ENCODE peak calls at places on chromosomes 6 and 20, in five cellular contexts. G is non-pigmented ciliary epithelial cell, J is GM19239, F is AG08396, P is natural killer cell. E is an unnamed sample.

GRCh38 chr20:10075606-10076005 is 40.8 kb downstream of the ANKEF1 start:
- DNase-seq in G (no peak), J (no peak), F (no peak), P (no peak), E (no peak)

GRCh38 chr6:135832186-135832585 is 19.3 kb upstream of the PDE7B start:
- DNase-seq in G (no peak), J (no peak), F (no peak), P (no peak), E (no peak)

GRCh38 chr6:44943541-44943940 is 384.6 kb upstream of the RUNX2 start:
- DNase-seq in G (no peak), J (no peak), F (no peak), P (no peak), E (no peak)

GRCh38 chr20:9062066-9062465 is 6.8 kb upstream of the PLCB4 start:
- DNase-seq in G (no peak), J (no peak), F (no peak), P (no peak), E (no peak)

GRCh38 chr20:63848003-63848911 is 13.0 kb upstream of the ABHD16B start:
- DNase-seq in G (no peak), J (no peak), F (no peak), P (no peak), E (peak; percentile 41)

GRCh38 chr6:20893415-20893814 is 359.2 kb downstream of the CDKAL1 start:
- DNase-seq in G (no peak), J (no peak), F (no peak), P (no peak), E (no peak)

GRCh38 chr6:89122625-89123024 is 4.8 kb upstream of the SRSF12 start:
- DNase-seq in G (no peak), J (no peak), F (peak; percentile 41), P (no peak), E (peak; percentile 57)

GRCh38 chr6:139373928-139374356 is 506 bp downstream of the CITED2 start:
- DNase-seq in G (no peak), J (no peak), F (no peak), P (no peak), E (no peak)

GRCh38 chr20:9597547-9597946 is 83.2 kb downstream of the LAMP5 start:
- DNase-seq in G (no peak), J (no peak), F (no peak), P (no peak), E (no peak)

GRCh38 chr6:34527751-34528670 is 28.1 kb downstream of the SPDEF start:
- DNase-seq in G (no peak), J (no peak), F (no peak), P (no peak), E (no peak)

GRCh38 chr6:41197234-41197633 is 3.7 kb downstream of the TREML2 start:
- DNase-seq in G (no peak), J (no peak), F (no peak), P (no peak), E (no peak)

GRCh38 chr20:41125530-41126457 is 11.5 kb upstream of the PLCG1 start:
- DNase-seq in G (no peak), J (no peak), F (no peak), P (no peak), E (no peak)

GRCh38 chr6:100343678-100344077 is 121.0 kb downstream of the SIM1 start:
- DNase-seq in G (no peak), J (no peak), F (no peak), P (no peak), E (peak; percentile 5)

GRCh38 chr20:3203315-3204123 is 963 bp downstream of the DDRGK1 start:
- DNase-seq in G (no peak), J (no peak), F (peak; percentile 60), P (no peak), E (peak; percentile 27)

GRCh38 chr20:29497261-29497671 is 1760.2 kb upstream of the DEFB115 start:
- DNase-seq in G (peak; percentile 0), J (no peak), F (peak; percentile 2), P (peak; percentile 18), E (no peak)

GRCh38 chr6:3228046-3228671 is 706 bp upstream of the TUBB2B start:
- DNase-seq in G (no peak), J (no peak), F (no peak), P (no peak), E (no peak)

GRCh38 chr6:80438728-80439127 is 332.3 kb downstream of the BCKDHB start:
- DNase-seq in G (peak; percentile 67), J (no peak), F (peak; percentile 56), P (no peak), E (peak; percentile 74)

GRCh38 chr6:131782764-131783163 is 25.1 kb upstream of the ENPP1 start:
- DNase-seq in G (no peak), J (no peak), F (no peak), P (no peak), E (peak; percentile 7)

GRCh38 chr6:133610974-133611373 is 277.9 kb upstream of the TCF21 start:
- DNase-seq in G (no peak), J (no peak), F (no peak), P (no peak), E (no peak)

GRCh38 chr20:33158637-33159385 is 9.1 kb upstream of the BPIFA2 start:
- DNase-seq in G (no peak), J (no peak), F (no peak), P (no peak), E (no peak)

GRCh38 chr6:164216839-164217238 is 802.3 kb downstream of the QKI start:
- DNase-seq in G (no peak), J (no peak), F (no peak), P (no peak), E (no peak)

GRCh38 chr6:110181131-110182027 is 1.2 kb downstream of the CDC40 start:
- DNase-seq in G (no peak), J (no peak), F (no peak), P (no peak), E (peak; percentile 66)

GRCh38 chr6:159085396-159085895 is 40.7 kb upstream of the TAGAP start:
- DNase-seq in G (no peak), J (no peak), F (no peak), P (no peak), E (no peak)

GRCh38 chr6:46289865-46290264 is 119.1 kb upstream of the ENPP5 start:
- DNase-seq in G (no peak), J (no peak), F (no peak), P (no peak), E (no peak)

GRCh38 chr6:44043036-44043478 is 84.2 kb downstream of the MRPL14 start:
- DNase-seq in G (no peak), J (no peak), F (peak; percentile 53), P (no peak), E (no peak)

GRCh38 chr6:111871725-111872520 is 1.3 kb downstream of the FYN start:
- DNase-seq in G (no peak), J (no peak), F (peak; percentile 43), P (peak; percentile 29), E (peak; percentile 45)